ENCODE peak calls at places on chromosomes 1 and 21, in six cellular contexts. One of them, this sample, is unnamed.

GRCh38 chr1:16307222-16307621 is 45.1 kb downstream of the FBXO42 start:
- DNase-seq in dermis microvascular lymphatic vessel endothelial cell: no peak
- DNase-seq in CD8-positive, alpha-beta memory T cell: no peak
- DNase-seq in amygdala: no peak
- DNase-seq in neuronal stem cell: no peak
- DNase-seq in stimulated activated CD8-positive, alpha-beta memory T cell treated with anti-CD3 and anti-CD28 coated beads, Interleukin-7, amount 100 ng/mL, for 24 hours: no peak
- DNase-seq in this sample: no peak

GRCh38 chr1:27009601-27010197 is 3.0 kb downstream of the TENT5B start:
- DNase-seq in dermis microvascular lymphatic vessel endothelial cell: no peak
- DNase-seq in CD8-positive, alpha-beta memory T cell: no peak
- DNase-seq in amygdala: no peak
- DNase-seq in neuronal stem cell: no peak
- DNase-seq in stimulated activated CD8-positive, alpha-beta memory T cell treated with anti-CD3 and anti-CD28 coated beads, Interleukin-7, amount 100 ng/mL, for 24 hours: no peak
- DNase-seq in this sample: peak

GRCh38 chr1:91553196-91553595 is 52.5 kb downstream of the CDC7 start:
- DNase-seq in dermis microvascular lymphatic vessel endothelial cell: no peak
- DNase-seq in CD8-positive, alpha-beta memory T cell: no peak
- DNase-seq in amygdala: no peak
- DNase-seq in neuronal stem cell: no peak
- DNase-seq in stimulated activated CD8-positive, alpha-beta memory T cell treated with anti-CD3 and anti-CD28 coated beads, Interleukin-7, amount 100 ng/mL, for 24 hours: no peak
- DNase-seq in this sample: no peak

GRCh38 chr1:197320991-197321531 is 53.0 kb downstream of the CRB1 start:
- DNase-seq in dermis microvascular lymphatic vessel endothelial cell: no peak
- DNase-seq in CD8-positive, alpha-beta memory T cell: no peak
- DNase-seq in amygdala: peak
- DNase-seq in neuronal stem cell: no peak
- DNase-seq in stimulated activated CD8-positive, alpha-beta memory T cell treated with anti-CD3 and anti-CD28 coated beads, Interleukin-7, amount 100 ng/mL, for 24 hours: no peak
- DNase-seq in this sample: peak

GRCh38 chr21:38869946-38870345 is 64.2 kb downstream of the ETS2 start:
- DNase-seq in dermis microvascular lymphatic vessel endothelial cell: no peak
- DNase-seq in CD8-positive, alpha-beta memory T cell: no peak
- DNase-seq in amygdala: no peak
- DNase-seq in neuronal stem cell: no peak
- DNase-seq in stimulated activated CD8-positive, alpha-beta memory T cell treated with anti-CD3 and anti-CD28 coated beads, Interleukin-7, amount 100 ng/mL, for 24 hours: no peak
- DNase-seq in this sample: no peak

GRCh38 chr1:9426291-9426711 is 113.0 kb upstream of the SLC25A33 start:
- DNase-seq in dermis microvascular lymphatic vessel endothelial cell: peak
- DNase-seq in CD8-positive, alpha-beta memory T cell: peak
- DNase-seq in amygdala: no peak
- DNase-seq in neuronal stem cell: no peak
- DNase-seq in stimulated activated CD8-positive, alpha-beta memory T cell treated with anti-CD3 and anti-CD28 coated beads, Interleukin-7, amount 100 ng/mL, for 24 hours: no peak
- DNase-seq in this sample: no peak

GRCh38 chr1:234731371-234732085 is 121.5 kb upstream of the IRF2BP2 start:
- DNase-seq in dermis microvascular lymphatic vessel endothelial cell: peak
- DNase-seq in CD8-positive, alpha-beta memory T cell: peak
- DNase-seq in amygdala: no peak
- DNase-seq in neuronal stem cell: no peak
- DNase-seq in stimulated activated CD8-positive, alpha-beta memory T cell treated with anti-CD3 and anti-CD28 coated beads, Interleukin-7, amount 100 ng/mL, for 24 hours: no peak
- DNase-seq in this sample: peak

GRCh38 chr21:15559612-15560011 is 170.2 kb upstream of the USP25 start:
- DNase-seq in dermis microvascular lymphatic vessel endothelial cell: no peak
- DNase-seq in CD8-positive, alpha-beta memory T cell: no peak
- DNase-seq in amygdala: no peak
- DNase-seq in neuronal stem cell: no peak
- DNase-seq in stimulated activated CD8-positive, alpha-beta memory T cell treated with anti-CD3 and anti-CD28 coated beads, Interleukin-7, amount 100 ng/mL, for 24 hours: no peak
- DNase-seq in this sample: no peak

GRCh38 chr1:65104854-65105540 is 43.0 kb upstream of the AK4 start:
- DNase-seq in dermis microvascular lymphatic vessel endothelial cell: no peak
- DNase-seq in CD8-positive, alpha-beta memory T cell: no peak
- DNase-seq in amygdala: no peak
- DNase-seq in neuronal stem cell: no peak
- DNase-seq in stimulated activated CD8-positive, alpha-beta memory T cell treated with anti-CD3 and anti-CD28 coated beads, Interleukin-7, amount 100 ng/mL, for 24 hours: no peak
- DNase-seq in this sample: no peak

GRCh38 chr1:232367293-232367692 is 262.6 kb downstream of the SIPA1L2 start:
- DNase-seq in dermis microvascular lymphatic vessel endothelial cell: no peak
- DNase-seq in CD8-positive, alpha-beta memory T cell: no peak
- DNase-seq in amygdala: no peak
- DNase-seq in neuronal stem cell: no peak
- DNase-seq in stimulated activated CD8-positive, alpha-beta memory T cell treated with anti-CD3 and anti-CD28 coated beads, Interleukin-7, amount 100 ng/mL, for 24 hours: no peak
- DNase-seq in this sample: no peak

GRCh38 chr1:194495434-194495833 is 1309.0 kb upstream of the B3GALT2 start:
- DNase-seq in dermis microvascular lymphatic vessel endothelial cell: no peak
- DNase-seq in CD8-positive, alpha-beta memory T cell: no peak
- DNase-seq in amygdala: no peak
- DNase-seq in neuronal stem cell: no peak
- DNase-seq in stimulated activated CD8-positive, alpha-beta memory T cell treated with anti-CD3 and anti-CD28 coated beads, Interleukin-7, amount 100 ng/mL, for 24 hours: no peak
- DNase-seq in this sample: no peak

GRCh38 chr1:41578712-41579335 is 94.3 kb upstream of the EDN2 start:
- DNase-seq in dermis microvascular lymphatic vessel endothelial cell: no peak
- DNase-seq in CD8-positive, alpha-beta memory T cell: no peak
- DNase-seq in amygdala: no peak
- DNase-seq in neuronal stem cell: no peak
- DNase-seq in stimulated activated CD8-positive, alpha-beta memory T cell treated with anti-CD3 and anti-CD28 coated beads, Interleukin-7, amount 100 ng/mL, for 24 hours: no peak
- DNase-seq in this sample: no peak

GRCh38 chr1:5637171-5637570 is 355.1 kb downstream of the NPHP4 start:
- DNase-seq in dermis microvascular lymphatic vessel endothelial cell: no peak
- DNase-seq in CD8-positive, alpha-beta memory T cell: no peak
- DNase-seq in amygdala: no peak
- DNase-seq in neuronal stem cell: no peak
- DNase-seq in stimulated activated CD8-positive, alpha-beta memory T cell treated with anti-CD3 and anti-CD28 coated beads, Interleukin-7, amount 100 ng/mL, for 24 hours: no peak
- DNase-seq in this sample: no peak

GRCh38 chr1:223341111-223341510 is 22.9 kb downstream of the SUSD4 start:
- DNase-seq in dermis microvascular lymphatic vessel endothelial cell: no peak
- DNase-seq in CD8-positive, alpha-beta memory T cell: no peak
- DNase-seq in amygdala: peak
- DNase-seq in neuronal stem cell: no peak
- DNase-seq in stimulated activated CD8-positive, alpha-beta memory T cell treated with anti-CD3 and anti-CD28 coated beads, Interleukin-7, amount 100 ng/mL, for 24 hours: no peak
- DNase-seq in this sample: peak

GRCh38 chr1:229848762-229849677 is 218.0 kb upstream of the GALNT2 start:
- DNase-seq in dermis microvascular lymphatic vessel endothelial cell: peak
- DNase-seq in CD8-positive, alpha-beta memory T cell: no peak
- DNase-seq in amygdala: no peak
- DNase-seq in neuronal stem cell: no peak
- DNase-seq in stimulated activated CD8-positive, alpha-beta memory T cell treated with anti-CD3 and anti-CD28 coated beads, Interleukin-7, amount 100 ng/mL, for 24 hours: no peak
- DNase-seq in this sample: no peak

GRCh38 chr21:26756491-26757159 is 88.6 kb downstream of the ADAMTS1 start:
- DNase-seq in dermis microvascular lymphatic vessel endothelial cell: no peak
- DNase-seq in CD8-positive, alpha-beta memory T cell: no peak
- DNase-seq in amygdala: no peak
- DNase-seq in neuronal stem cell: no peak
- DNase-seq in stimulated activated CD8-positive, alpha-beta memory T cell treated with anti-CD3 and anti-CD28 coated beads, Interleukin-7, amount 100 ng/mL, for 24 hours: no peak
- DNase-seq in this sample: no peak

GRCh38 chr1:226722240-226722900 is 16.7 kb downstream of the ITPKB start:
- DNase-seq in dermis microvascular lymphatic vessel endothelial cell: no peak
- DNase-seq in CD8-positive, alpha-beta memory T cell: no peak
- DNase-seq in amygdala: no peak
- DNase-seq in neuronal stem cell: no peak
- DNase-seq in stimulated activated CD8-positive, alpha-beta memory T cell treated with anti-CD3 and anti-CD28 coated beads, Interleukin-7, amount 100 ng/mL, for 24 hours: no peak
- DNase-seq in this sample: no peak

GRCh38 chr1:113153116-113153803 is 80.3 kb downstream of the LRIG2 start:
- DNase-seq in dermis microvascular lymphatic vessel endothelial cell: no peak
- DNase-seq in CD8-positive, alpha-beta memory T cell: no peak
- DNase-seq in amygdala: no peak
- DNase-seq in neuronal stem cell: no peak
- DNase-seq in stimulated activated CD8-positive, alpha-beta memory T cell treated with anti-CD3 and anti-CD28 coated beads, Interleukin-7, amount 100 ng/mL, for 24 hours: no peak
- DNase-seq in this sample: no peak

GRCh38 chr1:21873761-21874160 is 61.7 kb downstream of the LDLRAD2 start:
- DNase-seq in dermis microvascular lymphatic vessel endothelial cell: no peak
- DNase-seq in CD8-positive, alpha-beta memory T cell: no peak
- DNase-seq in amygdala: no peak
- DNase-seq in neuronal stem cell: no peak
- DNase-seq in stimulated activated CD8-positive, alpha-beta memory T cell treated with anti-CD3 and anti-CD28 coated beads, Interleukin-7, amount 100 ng/mL, for 24 hours: no peak
- DNase-seq in this sample: no peak

GRCh38 chr1:24990136-24990535 is 60.1 kb upstream of the RUNX3 start:
- DNase-seq in dermis microvascular lymphatic vessel endothelial cell: no peak
- DNase-seq in CD8-positive, alpha-beta memory T cell: no peak
- DNase-seq in amygdala: no peak
- DNase-seq in neuronal stem cell: no peak
- DNase-seq in stimulated activated CD8-positive, alpha-beta memory T cell treated with anti-CD3 and anti-CD28 coated beads, Interleukin-7, amount 100 ng/mL, for 24 hours: no peak
- DNase-seq in this sample: no peak

GRCh38 chr1:233427907-233428306 is 100.4 kb downstream of the MAP3K21 start:
- DNase-seq in dermis microvascular lymphatic vessel endothelial cell: no peak
- DNase-seq in CD8-positive, alpha-beta memory T cell: no peak
- DNase-seq in amygdala: no peak
- DNase-seq in neuronal stem cell: no peak
- DNase-seq in stimulated activated CD8-positive, alpha-beta memory T cell treated with anti-CD3 and anti-CD28 coated beads, Interleukin-7, amount 100 ng/mL, for 24 hours: no peak
- DNase-seq in this sample: no peak

GRCh38 chr1:41418868-41419583 is 57.8 kb downstream of the FOXO6 start:
- DNase-seq in dermis microvascular lymphatic vessel endothelial cell: peak
- DNase-seq in CD8-positive, alpha-beta memory T cell: no peak
- DNase-seq in amygdala: peak
- DNase-seq in neuronal stem cell: no peak
- DNase-seq in stimulated activated CD8-positive, alpha-beta memory T cell treated with anti-CD3 and anti-CD28 coated beads, Interleukin-7, amount 100 ng/mL, for 24 hours: no peak
- DNase-seq in this sample: peak

GRCh38 chr1:75969550-75969949 is 37.3 kb upstream of the ASB17 start:
- DNase-seq in dermis microvascular lymphatic vessel endothelial cell: no peak
- DNase-seq in CD8-positive, alpha-beta memory T cell: no peak
- DNase-seq in amygdala: no peak
- DNase-seq in neuronal stem cell: no peak
- DNase-seq in stimulated activated CD8-positive, alpha-beta memory T cell treated with anti-CD3 and anti-CD28 coated beads, Interleukin-7, amount 100 ng/mL, for 24 hours: no peak
- DNase-seq in this sample: peak

GRCh38 chr1:43986712-43987111 is 4.7 kb upstream of the CCDC24 start:
- DNase-seq in dermis microvascular lymphatic vessel endothelial cell: no peak
- DNase-seq in CD8-positive, alpha-beta memory T cell: no peak
- DNase-seq in amygdala: no peak
- DNase-seq in neuronal stem cell: no peak
- DNase-seq in stimulated activated CD8-positive, alpha-beta memory T cell treated with anti-CD3 and anti-CD28 coated beads, Interleukin-7, amount 100 ng/mL, for 24 hours: no peak
- DNase-seq in this sample: no peak

GRCh38 chr1:7501259-7501560 is 269.9 kb upstream of the VAMP3 start:
- DNase-seq in dermis microvascular lymphatic vessel endothelial cell: no peak
- DNase-seq in CD8-positive, alpha-beta memory T cell: no peak
- DNase-seq in amygdala: no peak
- DNase-seq in neuronal stem cell: no peak
- DNase-seq in stimulated activated CD8-positive, alpha-beta memory T cell treated with anti-CD3 and anti-CD28 coated beads, Interleukin-7, amount 100 ng/mL, for 24 hours: no peak
- DNase-seq in this sample: no peak

GRCh38 chr1:75345538-75346292 is 211.5 kb downstream of the LHX8 start:
- DNase-seq in dermis microvascular lymphatic vessel endothelial cell: peak
- DNase-seq in CD8-positive, alpha-beta memory T cell: no peak
- DNase-seq in amygdala: no peak
- DNase-seq in neuronal stem cell: no peak
- DNase-seq in stimulated activated CD8-positive, alpha-beta memory T cell treated with anti-CD3 and anti-CD28 coated beads, Interleukin-7, amount 100 ng/mL, for 24 hours: no peak
- DNase-seq in this sample: peak

GRCh38 chr1:38115251-38115650 is 68.7 kb upstream of the POU3F1 start:
- DNase-seq in dermis microvascular lymphatic vessel endothelial cell: no peak
- DNase-seq in CD8-positive, alpha-beta memory T cell: no peak
- DNase-seq in amygdala: no peak
- DNase-seq in neuronal stem cell: no peak
- DNase-seq in stimulated activated CD8-positive, alpha-beta memory T cell treated with anti-CD3 and anti-CD28 coated beads, Interleukin-7, amount 100 ng/mL, for 24 hours: no peak
- DNase-seq in this sample: no peak

GRCh38 chr1:172414331-172414730 is 6.2 kb upstream of the C1orf105 start:
- DNase-seq in dermis microvascular lymphatic vessel endothelial cell: no peak
- DNase-seq in CD8-positive, alpha-beta memory T cell: no peak
- DNase-seq in amygdala: no peak
- DNase-seq in neuronal stem cell: no peak
- DNase-seq in stimulated activated CD8-positive, alpha-beta memory T cell treated with anti-CD3 and anti-CD28 coated beads, Interleukin-7, amount 100 ng/mL, for 24 hours: no peak
- DNase-seq in this sample: no peak

GRCh38 chr1:67683736-67684525 is 1.1 kb upstream of the GADD45A start:
- DNase-seq in dermis microvascular lymphatic vessel endothelial cell: no peak
- DNase-seq in CD8-positive, alpha-beta memory T cell: peak
- DNase-seq in amygdala: no peak
- DNase-seq in neuronal stem cell: no peak
- DNase-seq in stimulated activated CD8-positive, alpha-beta memory T cell treated with anti-CD3 and anti-CD28 coated beads, Interleukin-7, amount 100 ng/mL, for 24 hours: peak
- DNase-seq in this sample: peak

GRCh38 chr1:149844650-149845255 is 54.6 kb upstream of the BOLA1 start:
- DNase-seq in dermis microvascular lymphatic vessel endothelial cell: no peak
- DNase-seq in CD8-positive, alpha-beta memory T cell: no peak
- DNase-seq in amygdala: no peak
- DNase-seq in neuronal stem cell: no peak
- DNase-seq in stimulated activated CD8-positive, alpha-beta memory T cell treated with anti-CD3 and anti-CD28 coated beads, Interleukin-7, amount 100 ng/mL, for 24 hours: no peak
- DNase-seq in this sample: no peak

GRCh38 chr1:54298284-54299033 is 98.5 kb downstream of the MRPL37 start:
- DNase-seq in dermis microvascular lymphatic vessel endothelial cell: no peak
- DNase-seq in CD8-positive, alpha-beta memory T cell: no peak
- DNase-seq in amygdala: no peak
- DNase-seq in neuronal stem cell: no peak
- DNase-seq in stimulated activated CD8-positive, alpha-beta memory T cell treated with anti-CD3 and anti-CD28 coated beads, Interleukin-7, amount 100 ng/mL, for 24 hours: no peak
- DNase-seq in this sample: no peak

This sample was measured in epithelial cell of prostate.